ENCODE peak calls at places on chromosomes 5 and 9, in eight cellular contexts. J is thyroid gland; S is stimulated activated CD8-positive, alpha-beta memory T cell treated with anti-CD3 and anti-CD28 coated beads, Interleukin-2, amount 100 ng/mL, for 48 hours; E is GM06990; Z is nephron progenitor cell; B is occipital lobe; F is gastrocnemius medialis; D is AML-193. R is an unnamed sample.

GRCh38 chr5:173581408-173582197 is 34.8 kb downstream of the BOD1 start:
- DNase-seq in D (no peak), Z (peak), E (peak), F (no peak), J (peak), B (no peak), S (peak), R (no peak)

GRCh38 chr9:33125871-33126822 is 41.0 kb downstream of the B4GALT1 start:
- DNase-seq in B (no peak), J (no peak), F (no peak), D (no peak), S (no peak), E (no peak), Z (no peak), R (no peak)

GRCh38 chr9:70412678-70413426 is 1.6 kb downstream of the KLF9 start:
- DNase-seq in B (peak), D (no peak), S (no peak), F (peak), E (peak), J (peak), Z (peak), R (no peak)

GRCh38 chr5:116389601-116390000 is 185.0 kb downstream of the SEMA6A start:
- DNase-seq in J (no peak), Z (no peak), F (no peak), B (no peak), E (no peak), S (no peak), D (no peak), R (no peak)

GRCh38 chr9:137918331-137919094 is 40.9 kb downstream of the CACNA1B start:
- DNase-seq in J (peak), Z (no peak), D (no peak), E (no peak), B (peak), F (no peak), S (no peak), R (no peak)

GRCh38 chr9:134459164-134459563 is 132.9 kb downstream of the RXRA start:
- DNase-seq in J (no peak), D (no peak), B (no peak), E (no peak), Z (no peak), F (no peak), S (no peak), R (no peak)

GRCh38 chr9:16824545-16825041 is 45.9 kb downstream of the BNC2 start:
- DNase-seq in F (no peak), Z (no peak), E (no peak), S (no peak), J (no peak), D (no peak), B (no peak), R (no peak)

GRCh38 chr9:136711751-136712689 is at the start of gene DIPK1B:
- DNase-seq in B (no peak), F (no peak), D (no peak), S (no peak), J (no peak), E (no peak), Z (peak), R (no peak)

GRCh38 chr9:24118170-24118569 is 292.1 kb upstream of the ELAVL2 start:
- DNase-seq in D (no peak), B (no peak), S (no peak), Z (no peak), E (no peak), J (no peak), F (no peak), R (no peak)

GRCh38 chr5:151456321-151456940 is 9.0 kb downstream of the SLC36A1 start:
- DNase-seq in B (no peak), D (no peak), S (no peak), J (no peak), E (no peak), F (no peak), Z (no peak), R (no peak)

GRCh38 chr9:29297592-29297991 is 1724.3 kb upstream of the C9orf72 start:
- DNase-seq in F (no peak), J (no peak), E (no peak), Z (no peak), B (no peak), D (peak), S (no peak), R (no peak)

GRCh38 chr5:55986931-55987330 is 7.8 kb downstream of the IL6ST start:
- DNase-seq in B (no peak), E (no peak), D (no peak), Z (no peak), F (no peak), J (no peak), S (no peak), R (no peak)

GRCh38 chr5:71653119-71653518 is 66.0 kb upstream of the CARTPT start:
- DNase-seq in F (no peak), D (no peak), B (no peak), J (no peak), S (no peak), E (no peak), Z (peak), R (no peak)

GRCh38 chr5:77669677-77670076 is 31.2 kb upstream of the OTP start:
- DNase-seq in D (no peak), Z (no peak), F (no peak), B (no peak), S (no peak), J (no peak), E (no peak), R (no peak)

GRCh38 chr9:92108122-92108521 is 7.1 kb downstream of the SPTLC1 start:
- DNase-seq in F (no peak), J (no peak), S (no peak), B (no peak), E (no peak), Z (no peak), D (no peak), R (no peak)

GRCh38 chr5:157282150-157282549 is 16.2 kb downstream of the CYFIP2 start:
- DNase-seq in S (no peak), D (no peak), E (no peak), Z (no peak), B (no peak), J (no peak), F (no peak), R (no peak)

GRCh38 chr9:91773166-91773565 is 176.9 kb downstream of the ROR2 start:
- DNase-seq in B (no peak), D (no peak), F (no peak), J (no peak), Z (no peak), E (no peak), S (no peak), R (no peak)

GRCh38 chr9:133855802-133856592 is 117.8 kb upstream of the SARDH start:
- DNase-seq in S (no peak), F (peak), B (no peak), D (no peak), E (no peak), J (peak), Z (no peak), R (no peak)

GRCh38 chr5:9546973-9547947 is 1.4 kb upstream of the SEMA5A start:
- DNase-seq in D (no peak), J (peak), Z (peak), B (peak), E (no peak), S (no peak), F (no peak), R (no peak)

GRCh38 chr9:112158629-112159228 is 16.4 kb downstream of the SUSD1 start:
- DNase-seq in D (no peak), F (no peak), E (no peak), J (no peak), Z (no peak), S (no peak), B (no peak), R (no peak)

GRCh38 chr5:179158556-179158955 is 98.4 kb downstream of the ZNF354C start:
- DNase-seq in J (no peak), D (no peak), S (no peak), F (no peak), E (no peak), Z (no peak), B (no peak), R (no peak)

GRCh38 chr9:105593145-105593544 is 35.2 kb downstream of the FKTN start:
- DNase-seq in B (no peak), E (no peak), F (no peak), D (no peak), J (no peak), S (no peak), Z (no peak), R (no peak)

GRCh38 chr5:60136841-60137240 is 243.3 kb upstream of the PDE4D start:
- DNase-seq in Z (no peak), J (no peak), D (no peak), S (no peak), E (no peak), B (no peak), F (no peak), R (no peak)

GRCh38 chr5:67773439-67773988 is 442.0 kb upstream of the PIK3R1 start:
- DNase-seq in F (no peak), D (no peak), S (no peak), E (no peak), B (peak), Z (no peak), J (no peak), R (no peak)

GRCh38 chr5:113364466-113364865 is 70.3 kb downstream of the TSSK1B start:
- DNase-seq in E (no peak), S (no peak), D (no peak), J (no peak), F (no peak), Z (no peak), B (no peak), R (no peak)

GRCh38 chr9:37650873-37651768 is at the start of gene FRMPD1:
- DNase-seq in D (no peak), S (peak), J (peak), Z (no peak), E (peak), F (peak), B (no peak), R (no peak)

GRCh38 chr9:4553951-4554381 is 63.7 kb downstream of the SLC1A1 start:
- DNase-seq in B (no peak), J (peak), D (no peak), E (no peak), Z (no peak), S (no peak), F (no peak), R (no peak)

GRCh38 chr9:88922091-88922490 is 69.2 kb upstream of the S1PR3 start:
- DNase-seq in S (peak), J (no peak), D (no peak), B (no peak), F (no peak), Z (no peak), E (peak), R (peak)

GRCh38 chr5:135273212-135273611 is 125.8 kb downstream of the MACROH2A1 start:
- DNase-seq in J (no peak), E (no peak), Z (no peak), S (no peak), B (no peak), F (no peak), D (no peak), R (no peak)

GRCh38 chr5:160175438-160176218 is 53.7 kb upstream of the FABP6 start:
- DNase-seq in B (peak), E (no peak), D (no peak), S (no peak), J (peak), Z (peak), F (peak), R (no peak)

GRCh38 chr5:37717613-37718431 is 122.0 kb downstream of the GDNF start:
- DNase-seq in E (no peak), S (no peak), Z (peak), J (peak), F (no peak), D (no peak), B (no peak), R (no peak)

GRCh38 chr5:59337240-59337639 is 556.3 kb downstream of the PDE4D start:
- DNase-seq in E (no peak), B (no peak), Z (no peak), F (no peak), D (no peak), J (no peak), S (no peak), R (no peak)

R was measured in GM12878.